ENCODE peak calls at places on chromosomes 2 and 18, in six cellular contexts. O is SK-N-SH, Z is pancreas, C is left ventricle myocardium inferior, T is right lobe of liver, S is MM.1S. J is an unnamed sample.

GRCh38 chr2:208595386-208596275 is 189.0 kb downstream of the PTH2R start:
- DNase-seq in O (no peak), Z (no peak), C (no peak), T (no peak), S (peak; percentile 45), J (no peak)

GRCh38 chr2:173124441-173124840 is 48.8 kb downstream of the MAP3K20 start:
- DNase-seq in O (no peak), Z (no peak), C (no peak), T (no peak), S (no peak), J (no peak)

GRCh38 chr2:223888251-223888650 is 50.9 kb upstream of the AP1S3 start:
- DNase-seq in O (no peak), Z (no peak), C (no peak), T (no peak), S (no peak), J (no peak)

GRCh38 chr2:215430528-215431187 is 5.2 kb downstream of the FN1 start:
- DNase-seq in O (no peak), Z (no peak), C (no peak), T (no peak), S (no peak), J (no peak)

GRCh38 chr2:25251461-25252273 is 83.3 kb upstream of the POMC start:
- DNase-seq in O (peak; percentile 84), Z (peak; percentile 54), C (peak; percentile 59), T (peak; percentile 76), S (peak; percentile 7), J (peak; percentile 89)

GRCh38 chr2:218301176-218301819 is 9.0 kb upstream of the TMBIM1 start:
- DNase-seq in O (peak; percentile 74), Z (peak; percentile 85), C (peak; percentile 75), T (peak; percentile 68), S (peak; percentile 90), J (peak; percentile 76)

GRCh38 chr2:156800781-156801366 is 364.7 kb downstream of the GPD2 start:
- DNase-seq in O (no peak), Z (no peak), C (no peak), T (no peak), S (no peak), J (no peak)

GRCh38 chr18:60372598-60372997 is at the start of gene MC4R:
- DNase-seq in O (peak; percentile 77), Z (no peak), C (peak; percentile 14), T (no peak), S (no peak), J (no peak)

GRCh38 chr2:25042321-25043240 is 705 bp downstream of the EFR3B start:
- DNase-seq in O (peak; percentile 80), Z (peak; percentile 3), C (peak; percentile 33), T (peak; percentile 58), S (peak; percentile 14), J (peak; percentile 48)

GRCh38 chr2:68385232-68385906 is 20.3 kb downstream of the PLEK start:
- DNase-seq in O (no peak), Z (no peak), C (no peak), T (no peak), S (no peak), J (peak; percentile 25)

GRCh38 chr18:9101730-9102390 is 639 bp upstream of the NDUFV2 start:
- DNase-seq in O (peak; percentile 66), Z (peak; percentile 24), C (no peak), T (no peak), S (peak; percentile 25), J (peak; percentile 58)

GRCh38 chr2:71933467-71934319 is 214.0 kb downstream of the CYP26B1 start:
- DNase-seq in O (peak; percentile 6), Z (no peak), C (no peak), T (no peak), S (no peak), J (peak; percentile 15)

GRCh38 chr2:192410319-192410718 is 215.6 kb upstream of the TMEFF2 start:
- DNase-seq in O (no peak), Z (no peak), C (no peak), T (no peak), S (no peak), J (no peak)

GRCh38 chr2:47876912-47877311 is 29.4 kb downstream of the FBXO11 start:
- DNase-seq in O (no peak), Z (no peak), C (no peak), T (no peak), S (no peak), J (no peak)

GRCh38 chr18:57913686-57914085 is 110.6 kb upstream of the ATP8B1 start:
- DNase-seq in O (no peak), Z (no peak), C (no peak), T (no peak), S (no peak), J (no peak)

GRCh38 chr18:57908092-57908491 is 105.0 kb upstream of the ATP8B1 start:
- DNase-seq in O (no peak), Z (no peak), C (no peak), T (no peak), S (no peak), J (no peak)

GRCh38 chr18:57910134-57910533 is 107.0 kb upstream of the ATP8B1 start:
- DNase-seq in O (no peak), Z (no peak), C (no peak), T (no peak), S (no peak), J (no peak)

GRCh38 chr18:57909620-57910019 is 106.5 kb upstream of the ATP8B1 start:
- DNase-seq in O (no peak), Z (no peak), C (no peak), T (no peak), S (no peak), J (no peak)

DNA sequence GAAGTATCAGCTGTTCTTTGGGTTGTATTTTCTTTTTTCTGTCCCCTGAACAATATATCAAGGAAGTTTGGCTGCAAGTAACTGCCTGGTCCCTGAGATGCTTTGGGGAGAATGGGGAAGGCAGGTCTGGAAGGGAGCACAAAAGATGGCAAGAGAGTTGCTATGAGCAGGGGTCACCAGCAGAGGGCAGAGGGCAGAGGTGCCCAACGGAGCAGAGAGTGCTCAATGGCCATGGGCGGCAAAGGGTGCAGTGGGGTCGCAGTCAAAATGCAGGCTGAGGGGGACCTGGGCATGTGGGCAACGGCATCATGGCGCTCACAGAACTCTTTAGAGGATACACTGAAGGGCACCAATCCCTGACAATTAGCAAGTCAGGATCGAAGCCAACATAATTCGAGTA is 107.7 kb upstream of the ATP8B1 start:
- DNase-seq in O (no peak), Z (no peak), C (no peak), T (no peak), S (no peak), J (peak; percentile 41)
- TF ChIP-seq CTCF in O (peak; percentile 39), Z (no peak), C (no peak), T (peak; percentile 24), S (peak; percentile 54), J (peak; percentile 51)

DNA sequence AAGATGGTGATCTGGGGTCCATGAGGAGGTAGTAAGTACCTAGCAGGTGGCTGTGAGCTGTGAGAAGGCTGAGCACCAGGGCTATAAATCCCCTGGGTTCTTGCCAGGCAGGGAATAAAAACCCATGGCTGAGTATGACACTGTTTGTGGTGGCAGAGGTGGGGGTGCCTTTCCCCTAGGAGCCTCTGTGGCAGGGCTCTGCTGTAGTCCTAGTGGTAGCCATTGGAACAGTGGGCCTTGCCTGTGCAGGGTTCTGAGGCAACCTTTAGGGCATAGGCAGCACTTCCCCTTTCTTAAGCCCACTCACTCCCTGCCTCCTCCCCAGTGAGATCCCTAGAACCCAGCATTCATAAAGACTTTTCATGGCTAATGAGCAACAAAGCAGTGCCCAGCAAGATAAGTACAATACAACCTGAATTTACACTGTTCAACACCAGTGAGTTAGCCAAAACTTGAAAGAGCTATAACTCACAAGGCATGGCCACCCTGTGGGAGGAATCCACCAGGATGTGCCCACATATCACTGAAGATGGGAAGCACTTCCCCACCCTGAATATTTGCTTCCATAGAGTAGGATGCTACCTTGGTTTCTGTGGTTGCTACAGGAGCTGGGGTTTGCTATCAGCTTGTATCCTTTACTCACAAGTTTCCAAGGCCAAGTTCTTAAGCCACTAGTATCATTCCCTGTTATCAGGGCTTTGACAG is 100.9 kb upstream of the NEUROD1 start:
- DNase-seq in O (no peak), Z (no peak), C (no peak), T (no peak), S (no peak), J (no peak)
- TF ChIP-seq CTCF in O (no peak), Z (no peak), C (no peak), T (no peak), S (no peak), J (no peak)

GRCh38 chr2:129707800-129708199 is 271.7 kb upstream of the RAB6C start:
- DNase-seq in O (no peak), Z (no peak), C (no peak), T (no peak), S (no peak), J (no peak)

GRCh38 chr2:129709030-129709955 is 270.2 kb upstream of the RAB6C start:
- DNase-seq in O (no peak), Z (no peak), C (no peak), T (no peak), S (no peak), J (no peak)

GRCh38 chr2:129709956-129710598 is 269.4 kb upstream of the RAB6C start:
- DNase-seq in O (no peak), Z (no peak), C (no peak), T (no peak), S (no peak), J (no peak)

GRCh38 chr2:129710670-129711495 is 268.6 kb upstream of the RAB6C start:
- DNase-seq in O (no peak), Z (no peak), C (no peak), T (no peak), S (no peak), J (no peak)

GRCh38 chr2:129708221-129708967 is 271.1 kb upstream of the RAB6C start:
- DNase-seq in O (no peak), Z (no peak), C (no peak), T (no peak), S (no peak), J (no peak)
- TF ChIP-seq CTCF in O (no peak), Z (no peak), C (no peak), T (no peak), S (no peak), J (no peak)

GRCh38 chr2:194549387-194549786 is 1107.6 kb upstream of the SLC39A10 start:
- DNase-seq in O (no peak), Z (no peak), C (no peak), T (no peak), S (no peak), J (no peak)

GRCh38 chr2:194550702-194551101 is 1106.3 kb upstream of the SLC39A10 start:
- DNase-seq in O (no peak), Z (no peak), C (no peak), T (no peak), S (no peak), J (no peak)

DNA sequence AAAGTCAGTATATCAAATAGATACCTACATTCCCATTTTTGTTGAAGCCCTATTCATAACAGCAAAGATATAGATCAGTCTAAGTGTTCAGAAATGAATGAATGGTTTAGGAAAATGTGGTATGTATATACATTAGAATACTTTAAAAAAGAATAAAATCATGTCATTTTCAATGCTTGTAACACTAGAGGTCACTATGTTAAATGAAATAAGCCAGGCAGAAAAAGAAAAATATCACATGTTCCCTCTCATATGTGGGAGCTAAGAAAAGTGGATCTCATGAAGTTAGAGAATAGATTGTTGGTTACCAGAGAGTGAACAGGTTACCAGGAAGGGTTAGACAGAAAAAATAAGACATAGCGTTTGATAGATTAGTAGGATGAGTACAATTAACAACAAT is 1111.0 kb upstream of the SLC39A10 start:
- DNase-seq in O (no peak), Z (no peak), C (no peak), T (no peak), S (peak; percentile 38), J (no peak)
- TF ChIP-seq CTCF in O (peak; percentile 53), Z (no peak), C (no peak), T (peak; percentile 23), S (peak; percentile 36), J (no peak)

J was measured in GM13976.